ENCODE peak calls at places on chromosomes 12 and 14, in six cellular contexts. Q is GM23248; U is stomach; F is CD8-positive, alpha-beta T cell; E is brain microvascular endothelial cell; J is mammary epithelial cell. T is an unnamed sample.

GRCh38 chr12:54372113-54372806 is 8.0 kb upstream of the GPR84 start:
- DNase-seq in Q (no peak), U (no peak), F (no peak), E (no peak), J (no peak), T (no peak)

GRCh38 chr14:34356267-34356660 is 105.8 kb downstream of the SPTSSA start:
- DNase-seq in Q (peak; percentile 28), U (no peak), F (no peak), E (no peak), J (peak; percentile 84), T (peak; percentile 33)

GRCh38 chr14:99300190-99300589 is 28.2 kb upstream of the BCL11B start:
- DNase-seq in Q (no peak), U (no peak), F (no peak), E (no peak), J (no peak), T (no peak)

GRCh38 chr12:48000878-48001321 is 3.4 kb downstream of the COL2A1 start:
- DNase-seq in Q (peak; percentile 86), U (no peak), F (no peak), E (peak; percentile 77), J (peak; percentile 92), T (peak; percentile 76)

GRCh38 chr12:13173537-13173936 is 23.0 kb upstream of the EMP1 start:
- DNase-seq in Q (peak; percentile 99), U (peak; percentile 39), F (no peak), E (peak; percentile 93), J (peak; percentile 91), T (peak; percentile 79)

GRCh38 chr12:26524862-26525465 is 308.0 kb downstream of the ITPR2 start:
- DNase-seq in Q (peak; percentile 24), U (no peak), F (no peak), E (peak; percentile 44), J (peak; percentile 31), T (no peak)

GRCh38 chr12:53775478-53776145 is 23.8 kb upstream of the CISTR start:
- DNase-seq in Q (no peak), U (peak; percentile 35), F (no peak), E (no peak), J (no peak), T (no peak)

GRCh38 chr14:65412881-65413738 is 580 bp downstream of the FUT8 start:
- DNase-seq in Q (peak; percentile 93), U (peak; percentile 74), F (peak; percentile 64), E (peak; percentile 47), J (peak; percentile 68), T (peak; percentile 29)

GRCh38 chr12:19681007-19681406 is 241.7 kb downstream of the AEBP2 start:
- DNase-seq in Q (no peak), U (no peak), F (no peak), E (no peak), J (no peak), T (no peak)

GRCh38 chr14:23550827-23551265 is 719 bp downstream of the ZFHX2 start:
- DNase-seq in Q (peak; percentile 45), U (no peak), F (no peak), E (no peak), J (no peak), T (no peak)

GRCh38 chr14:22452330-22452729 is 136.7 kb downstream of the DAD1 start:
- DNase-seq in Q (no peak), U (no peak), F (no peak), E (no peak), J (no peak), T (no peak)

GRCh38 chr14:95424533-95424932 is 91.9 kb downstream of the SYNE3 start:
- DNase-seq in Q (peak; percentile 31), U (no peak), F (no peak), E (no peak), J (no peak), T (no peak)

GRCh38 chr12:5713599-5714001 is 231.5 kb downstream of the ANO2 start:
- DNase-seq in Q (no peak), U (no peak), F (no peak), E (no peak), J (no peak), T (no peak)

GRCh38 chr14:71202881-71203280 is 295.6 kb downstream of the PCNX1 start:
- DNase-seq in Q (peak; percentile 42), U (no peak), F (no peak), E (no peak), J (no peak), T (no peak)

GRCh38 chr12:19451196-19451595 is 11.9 kb downstream of the AEBP2 start:
- DNase-seq in Q (peak; percentile 23), U (no peak), F (no peak), E (peak; percentile 38), J (no peak), T (no peak)

GRCh38 chr12:121939992-121940766 is 21.8 kb downstream of the CFAP251 start:
- DNase-seq in Q (no peak), U (no peak), F (no peak), E (no peak), J (no peak), T (no peak)

DNA sequence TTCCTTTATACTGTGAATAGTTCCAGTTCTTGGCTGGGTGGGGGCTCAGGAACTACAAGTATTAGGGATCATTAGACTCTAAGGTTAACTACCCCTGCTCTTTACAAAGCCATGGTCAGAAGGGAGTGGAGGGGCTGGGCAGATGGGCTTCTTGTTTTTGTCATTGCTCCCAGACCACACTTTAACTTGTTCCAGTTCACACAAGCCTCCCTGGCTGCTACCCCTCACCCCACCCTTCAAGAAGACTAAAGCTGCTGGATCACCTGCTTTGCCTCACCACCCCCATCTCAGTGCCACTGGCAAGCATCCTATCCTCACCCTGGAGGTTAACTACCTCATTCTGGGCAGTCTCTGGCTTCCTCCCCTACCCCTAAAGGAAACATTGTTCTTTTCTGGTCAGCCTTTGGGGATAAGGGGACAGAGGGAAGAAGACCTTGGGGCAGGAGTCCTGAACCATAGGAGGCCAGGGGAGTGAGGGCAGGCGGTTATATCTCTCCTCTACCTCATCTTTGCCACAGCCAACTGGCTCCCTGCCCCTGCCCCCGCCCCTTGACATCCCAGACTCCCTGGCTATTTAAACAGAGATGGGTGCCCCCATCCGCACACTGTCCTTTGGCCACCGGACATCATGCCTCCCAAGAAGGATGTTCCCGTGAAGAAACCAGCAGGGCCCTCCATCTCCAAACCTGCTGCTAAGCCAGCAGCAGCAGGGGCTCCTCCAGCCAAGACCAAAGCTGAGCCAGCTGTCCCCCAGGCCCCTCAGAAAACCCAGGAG is 1.1 kb downstream of the MYL6B start:
- DNase-seq in Q (no peak), U (no peak), F (no peak), E (no peak), J (no peak), T (no peak)
- H3K27ac ChIP-seq in Q (no peak overlapping the region), U (no peak overlapping the region), F (no peak overlapping the region), E (no peak overlapping the region), J (no peak overlapping the region), T (no peak overlapping the region)

DNA sequence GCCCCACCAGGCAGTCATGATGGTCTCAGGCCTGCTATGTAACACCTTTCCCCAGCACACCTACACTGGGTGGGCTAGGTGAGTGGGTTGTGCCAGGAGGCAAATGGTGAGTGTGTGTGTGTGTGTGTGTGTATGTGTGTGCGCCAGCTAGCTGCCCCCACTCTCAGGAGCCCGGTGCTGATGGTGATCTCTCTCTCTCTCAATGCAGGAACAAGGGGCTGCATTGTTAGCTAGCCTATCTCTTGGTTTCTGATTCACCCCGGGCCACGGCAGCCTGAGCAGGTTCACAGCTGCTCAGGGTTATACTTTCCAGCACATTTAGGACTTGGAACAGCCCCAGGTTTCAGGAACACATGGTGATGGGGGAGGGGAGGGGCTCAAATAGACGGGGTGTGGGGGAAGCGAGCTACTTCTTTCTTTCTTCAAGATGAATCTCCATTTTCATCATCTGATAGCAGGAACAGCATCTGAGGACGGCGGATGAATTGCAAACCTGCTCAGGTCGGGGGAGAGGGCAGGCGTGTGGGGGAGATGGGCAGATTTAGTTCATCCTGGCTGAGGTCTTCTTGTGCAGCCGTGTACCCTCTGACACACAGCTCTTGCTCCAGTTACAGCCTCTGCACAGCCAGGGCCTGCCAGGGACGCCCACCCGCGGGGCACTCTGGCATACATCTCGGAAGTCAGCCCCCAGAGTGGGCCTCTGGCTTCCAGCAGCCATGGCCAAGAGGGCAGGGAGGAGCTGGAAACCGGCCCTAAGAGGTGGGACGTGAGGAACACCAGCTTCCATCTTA is 137.7 kb downstream of the ZFP36L1 start:
- DNase-seq in Q (no peak), U (no peak), F (no peak), E (no peak), J (peak; percentile 76), T (no peak)
- H3K27ac ChIP-seq in Q (no peak overlapping the region), U (peak overlapping the region; percentile 86), F (no peak overlapping the region), E (no peak overlapping the region), J (no peak overlapping the region), T (no peak overlapping the region)

GRCh38 chr14:100302616-100303015 is 3.6 kb downstream of the SLC25A29 start:
- DNase-seq in Q (peak; percentile 28), U (peak; percentile 50), F (no peak), E (no peak), J (no peak), T (peak; percentile 33)
- H3K27ac ChIP-seq in Q (no peak overlapping the region), U (peak overlapping the region; percentile 9), F (no peak overlapping the region), E (no peak overlapping the region), J (no peak overlapping the region), T (no peak overlapping the region)

GRCh38 chr12:124938066-124938465 is 23.6 kb upstream of the UBC start:
- DNase-seq in Q (no peak), U (no peak), F (no peak), E (no peak), J (no peak), T (no peak)
- H3K27ac ChIP-seq in Q (peak overlapping the region; percentile 97), U (peak overlapping the region; percentile 89), F (no peak overlapping the region), E (peak overlapping the region; percentile 88), J (peak overlapping the region; percentile 96), T (peak overlapping the region; percentile 98)

GRCh38 chr12:114919479-114919878 is 235.5 kb upstream of the TBX3 start:
- DNase-seq in Q (no peak), U (no peak), F (no peak), E (no peak), J (no peak), T (no peak)
- H3K27ac ChIP-seq in Q (peak overlapping the region; percentile 29), U (no peak overlapping the region), F (no peak overlapping the region), E (no peak overlapping the region), J (no peak overlapping the region), T (no peak overlapping the region)

DNA sequence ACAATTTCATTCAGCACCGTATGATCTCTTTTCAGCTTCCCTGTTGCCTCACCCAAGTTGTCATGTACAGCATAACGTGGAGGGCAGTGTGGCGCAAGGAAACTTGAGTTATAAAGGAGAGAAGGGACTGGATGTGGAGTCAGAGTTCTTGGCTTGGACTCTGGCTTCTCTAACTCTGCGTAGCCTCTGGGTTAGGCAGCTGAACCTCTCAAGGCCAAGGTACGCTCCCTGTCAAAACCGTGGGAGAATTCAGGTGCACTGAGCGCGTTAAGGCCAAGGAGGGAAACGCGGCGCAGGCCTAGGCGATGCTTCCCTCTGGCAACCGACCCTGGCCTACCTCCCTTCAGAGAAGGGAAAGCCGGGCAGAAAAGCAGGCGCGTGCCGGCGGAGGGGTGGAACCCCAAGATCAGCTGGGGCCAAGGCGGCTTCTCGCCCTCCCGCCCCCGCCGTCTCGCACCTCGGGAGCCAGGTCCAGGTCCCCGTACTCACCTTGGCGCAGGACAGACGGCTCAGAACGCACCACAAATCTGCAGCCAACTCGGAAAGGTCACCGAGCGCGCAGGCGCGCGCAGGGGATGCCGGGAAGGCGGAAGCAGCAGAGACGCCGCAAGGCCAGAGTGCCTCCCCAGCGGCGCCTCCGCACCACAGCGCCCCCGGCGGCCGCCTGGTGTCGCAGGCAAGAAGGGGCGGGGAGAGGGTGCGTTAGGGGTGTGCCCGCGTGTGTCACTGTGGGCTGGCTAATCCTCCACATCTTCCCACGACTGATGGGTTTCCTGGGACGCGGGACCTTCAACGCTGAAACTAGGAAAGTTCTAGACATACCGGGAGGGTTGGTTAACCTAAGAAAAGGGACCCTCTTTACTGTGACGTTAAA is 7.0 kb upstream of the TDRD9 start:
- DNase-seq in Q (peak; percentile 95), U (peak; percentile 93), F (peak; percentile 94), E (peak; percentile 83), J (peak; percentile 92), T (peak; percentile 73)
- H3K27ac ChIP-seq in Q (peak overlapping the region; percentile 62), U (peak overlapping the region; percentile 90), F (peak overlapping the region; percentile 71), E (peak overlapping the region; percentile 57), J (peak overlapping the region; percentile 78), T (peak overlapping the region; percentile 63)

T was measured in epithelial cell of prostate.